ENCODE peak calls at places on chromosomes 11 and 22, in ten cellular contexts. E is AG10803, O is choroid plexus epithelial cell, M is osteoblast, W is upper lobe of left lung, J is uterus, G is body of pancreas, L is brain microvascular endothelial cell, D is left lung, A is fibroblast of mammary gland. P is an unnamed sample.

GRCh38 chr11:12719221-12719620 is 45.0 kb downstream of the TEAD1 start:
- DNase-seq in E (peak; percentile 50), O (peak; percentile 48), M (no peak), W (no peak), J (no peak), G (no peak), L (no peak), D (no peak), A (peak; percentile 47), P (no peak)

GRCh38 chr22:24231706-24232105 is 13.2 kb downstream of the GGT5 start:
- DNase-seq in E (no peak), O (no peak), M (peak; percentile 69), W (no peak), J (no peak), G (no peak), L (no peak), D (no peak), A (no peak), P (no peak)

GRCh38 chr22:28973352-28973751 is 88.3 kb downstream of the C22orf31 start:
- DNase-seq in E (no peak), O (no peak), M (no peak), W (no peak), J (no peak), G (no peak), L (peak; percentile 25), D (no peak), A (peak; percentile 48), P (no peak)

GRCh38 chr11:31725176-31725575 is 85.9 kb downstream of the PAX6 start:
- DNase-seq in E (peak; percentile 78), O (no peak), M (no peak), W (no peak), J (no peak), G (no peak), L (no peak), D (no peak), A (peak; percentile 18), P (no peak)

GRCh38 chr11:100673063-100673462 is 14.0 kb upstream of the ARHGAP42 start:
- DNase-seq in E (no peak), O (no peak), M (peak; percentile 73), W (no peak), J (no peak), G (no peak), L (no peak), D (no peak), A (no peak), P (no peak)

GRCh38 chr11:86234831-86235461 is 9.6 kb upstream of the EED start:
- DNase-seq in E (no peak), O (no peak), M (no peak), W (no peak), J (no peak), G (no peak), L (no peak), D (no peak), A (no peak), P (no peak)

GRCh38 chr11:68418671-68419070 is 41.9 kb upstream of the PPP6R3 start:
- DNase-seq in E (no peak), O (no peak), M (no peak), W (no peak), J (no peak), G (no peak), L (no peak), D (no peak), A (no peak), P (no peak)

GRCh38 chr11:32510039-32510438 is 73.6 kb upstream of the EIF3M start:
- DNase-seq in E (no peak), O (no peak), M (no peak), W (no peak), J (no peak), G (no peak), L (no peak), D (no peak), A (no peak), P (no peak)

GRCh38 chr11:44310198-44310455 is 188 bp upstream of the ALX4 start:
- DNase-seq in E (no peak), O (no peak), M (no peak), W (no peak), J (no peak), G (no peak), L (no peak), D (no peak), A (no peak), P (no peak)

GRCh38 chr11:78560066-78560597 is 14.5 kb downstream of the NARS2 start:
- DNase-seq in E (no peak), O (no peak), M (no peak), W (no peak), J (no peak), G (no peak), L (no peak), D (no peak), A (no peak), P (no peak)

DNA sequence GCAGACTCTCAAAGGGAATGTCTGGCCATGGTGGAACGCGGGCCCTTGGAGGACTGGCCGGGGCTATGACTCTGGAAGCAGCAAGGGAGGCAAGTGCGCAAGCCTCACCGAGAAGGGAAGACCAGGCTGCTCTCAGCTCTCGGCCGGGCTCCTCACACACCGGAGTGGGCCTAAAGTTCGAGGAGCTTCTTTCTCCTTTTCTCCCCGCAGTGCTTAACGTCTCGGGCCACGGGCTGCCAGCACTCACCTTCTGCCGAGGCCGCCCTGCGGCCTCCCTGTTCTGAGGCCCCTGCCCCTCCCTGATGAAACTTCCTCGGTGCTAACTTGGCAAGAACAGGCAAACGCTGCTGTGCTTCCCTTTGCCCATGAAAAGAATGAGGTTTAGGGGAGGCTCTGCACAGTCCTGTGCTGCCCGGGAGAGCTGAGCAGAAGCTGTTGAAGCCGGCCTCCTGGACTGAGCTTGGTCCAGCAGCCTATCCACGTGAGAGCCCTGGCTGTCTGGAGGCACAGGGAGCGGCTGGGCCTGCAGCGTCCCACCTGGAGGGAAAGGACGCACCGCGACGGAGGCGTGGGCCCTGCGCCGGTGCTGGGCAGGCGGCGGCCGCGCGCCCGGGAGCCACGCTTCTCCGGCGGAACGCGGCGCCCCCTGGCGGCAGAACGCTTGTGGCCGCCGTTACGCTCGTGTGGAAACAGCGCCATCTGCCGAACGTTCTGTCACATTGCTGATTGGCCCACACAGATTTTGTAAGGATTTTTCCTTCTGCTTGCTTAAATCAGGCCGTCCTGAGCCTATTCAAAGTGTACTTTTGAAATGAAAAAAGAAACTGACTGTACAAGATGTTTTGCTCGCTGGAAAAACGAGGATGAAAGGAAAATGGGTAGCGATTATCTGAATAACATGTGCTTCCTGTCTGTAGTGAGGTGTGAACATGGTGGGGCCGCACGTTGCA is 65.0 kb upstream of the TMEM45B start:
- DNase-seq in E (peak; percentile 62), O (peak; percentile 82), M (peak; percentile 86), W (peak; percentile 95), J (peak; percentile 73), G (peak; percentile 78), L (peak; percentile 29), D (peak; percentile 77), A (peak; percentile 70), P (peak; percentile 88)
- H3K4me3 ChIP-seq in E (peak overlapping the region; percentile 38), O (peak overlapping the region; percentile 46), M (peak overlapping the region; percentile 58), W (peak overlapping the region; percentile 37), J (peak overlapping the region; percentile 23), G (no peak overlapping the region), L (peak overlapping the region; percentile 39), D (no peak overlapping the region), A (no peak overlapping the region), P (peak overlapping the region; percentile 11)

GRCh38 chr11:131744847-131745246 is 374.4 kb downstream of the NTM start:
- DNase-seq in E (no peak), O (peak; percentile 75), M (no peak), W (no peak), J (no peak), G (no peak), L (peak; percentile 95), D (no peak), A (peak; percentile 80), P (no peak)

GRCh38 chr11:131748146-131749050 is 378.0 kb downstream of the NTM start:
- DNase-seq in E (peak; percentile 71), O (peak; percentile 85), M (peak; percentile 65), W (no peak), J (peak; percentile 28), G (peak; percentile 58), L (peak; percentile 91), D (peak; percentile 41), A (peak; percentile 80), P (peak; percentile 68)

GRCh38 chr11:131749100-131749499 is 378.7 kb downstream of the NTM start:
- DNase-seq in E (peak; percentile 96), O (peak; percentile 89), M (peak; percentile 89), W (no peak), J (no peak), G (no peak), L (peak; percentile 98), D (no peak), A (peak; percentile 97), P (no peak)

GRCh38 chr11:131746201-131746600 is 375.8 kb downstream of the NTM start:
- DNase-seq in E (no peak), O (no peak), M (peak; percentile 22), W (no peak), J (no peak), G (no peak), L (no peak), D (no peak), A (no peak), P (no peak)

GRCh38 chr11:131745405-131745804 is 375.0 kb downstream of the NTM start:
- DNase-seq in E (peak; percentile 56), O (peak; percentile 79), M (no peak), W (no peak), J (no peak), G (no peak), L (peak; percentile 78), D (no peak), A (peak; percentile 89), P (no peak)
- TF ChIP-seq CTCF in E (no peak), O (no peak), M (no peak), W (no peak), J (no peak), G (no peak), L (no peak), D (no peak), A (no peak), P (no peak)

GRCh38 chr11:64357904-64358535 is 942 bp upstream of the RPS6KA4 start:
- DNase-seq in E (no peak), O (no peak), M (peak; percentile 91), W (no peak), J (no peak), G (no peak), L (no peak), D (no peak), A (no peak), P (no peak)
- H3K4me3 ChIP-seq in E (peak overlapping the region; percentile 67), O (peak overlapping the region; percentile 92), M (peak overlapping the region; percentile 94), W (peak overlapping the region; percentile 78), J (peak overlapping the region; percentile 51), G (no peak overlapping the region), L (no peak overlapping the region), D (peak overlapping the region; percentile 86), A (no peak overlapping the region), P (peak overlapping the region; percentile 91)

DNA sequence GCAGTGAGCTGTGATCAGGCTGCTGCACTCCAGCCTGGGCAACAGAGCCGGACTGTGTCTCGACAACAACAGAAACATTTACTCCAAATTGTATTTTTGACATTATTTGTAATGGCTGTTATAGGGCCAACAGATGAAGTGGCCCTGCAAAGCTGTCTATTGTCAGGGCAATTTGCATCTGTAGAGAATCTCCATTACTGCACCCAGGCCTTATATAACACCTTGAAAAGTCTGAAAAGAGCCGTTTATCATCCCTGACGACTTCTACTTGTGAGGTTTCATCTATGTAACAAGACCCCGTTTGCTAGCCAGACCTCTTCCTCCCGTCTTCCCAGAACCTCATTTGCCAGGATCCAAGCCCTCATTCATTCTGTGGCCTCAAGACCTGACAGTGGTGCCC is 9.1 kb upstream of the CTTN start:
- DNase-seq in E (no peak), O (no peak), M (peak; percentile 9), W (no peak), J (no peak), G (no peak), L (no peak), D (no peak), A (no peak), P (peak; percentile 5)
- TF ChIP-seq CTCF in E (no peak), O (no peak), M (no peak), W (no peak), J (no peak), G (no peak), L (no peak), D (no peak), A (no peak), P (no peak)

GRCh38 chr22:31287818-31288495 is 4.3 kb downstream of the PIK3IP1 start:
- DNase-seq in E (no peak), O (no peak), M (no peak), W (no peak), J (no peak), G (no peak), L (no peak), D (no peak), A (no peak), P (no peak)
- H3K4me3 ChIP-seq in E (no peak overlapping the region), O (no peak overlapping the region), M (no peak overlapping the region), W (peak overlapping the region; percentile 68), J (no peak overlapping the region), G (no peak overlapping the region), L (no peak overlapping the region), D (no peak overlapping the region), A (no peak overlapping the region), P (peak overlapping the region; percentile 72)

P was measured in upper lobe of right lung.